ENCODE peak calls at places on chromosomes 7 and 10, in four cellular contexts. L is cardiac muscle cell, A is OCI-LY7, X is foreskin fibroblast. C is an unnamed sample.

GRCh38 chr10:83367036-83367435 is 772.3 kb upstream of the GHITM start:
- DNase-seq in L (no peak), X (no peak), A (no peak), C (no peak)

GRCh38 chr7:141276031-141276430 is 202.2 kb downstream of the TMEM178B start:
- DNase-seq in A (no peak), X (no peak), L (no peak), C (no peak)

GRCh38 chr10:58362026-58362799 is 23.0 kb upstream of the TFAM start:
- DNase-seq in L (peak), A (no peak), X (no peak), C (no peak)

GRCh38 chr7:149194799-149195179 is 557 bp upstream of the ZNF282 start:
- DNase-seq in L (no peak), X (no peak), A (no peak), C (no peak)

GRCh38 chr10:85643171-85643838 is 723.3 kb downstream of the GRID1 start:
- DNase-seq in A (no peak), X (no peak), L (no peak), C (no peak)

GRCh38 chr10:11685787-11686218 is 56.4 kb upstream of the ECHDC3 start:
- DNase-seq in L (peak), X (no peak), A (peak), C (peak)

GRCh38 chr10:78805176-78805575 is 263.6 kb upstream of the ZMIZ1 start:
- DNase-seq in L (peak), A (no peak), X (peak), C (no peak)

GRCh38 chr10:104581884-104582603 is 59.0 kb upstream of the SORCS3 start:
- DNase-seq in X (peak), A (no peak), L (peak), C (no peak)

GRCh38 chr10:53022663-53023088 is 250.1 kb upstream of the MBL2 start:
- DNase-seq in X (no peak), L (no peak), A (no peak), C (no peak)

GRCh38 chr10:26439436-26440090 is 1.4 kb downstream of the APBB1IP start:
- DNase-seq in X (no peak), L (no peak), A (peak), C (no peak)

GRCh38 chr10:72688208-72688651 is 3.7 kb upstream of the MCU start:
- DNase-seq in L (peak), X (peak), A (no peak), C (no peak)

GRCh38 chr7:79612027-79612426 is 158.6 kb upstream of the MAGI2 start:
- DNase-seq in A (no peak), X (no peak), L (no peak), C (no peak)

GRCh38 chr10:93415693-93416092 is 66.4 kb downstream of the MYOF start:
- DNase-seq in X (no peak), L (no peak), A (no peak), C (no peak)

GRCh38 chr10:116809528-116810500 is 39.5 kb upstream of the ENO4 start:
- DNase-seq in X (no peak), A (no peak), L (peak), C (no peak)

GRCh38 chr10:114653926-114654325 is 4.1 kb downstream of the ABLIM1 start:
- DNase-seq in A (no peak), X (no peak), L (peak), C (no peak)

GRCh38 chr7:148905093-148905666 is 21.1 kb upstream of the EZH2 start:
- DNase-seq in L (no peak), X (no peak), A (no peak), C (no peak)

GRCh38 chr10:8350250-8350967 is 295.9 kb downstream of the GATA3 start:
- DNase-seq in X (no peak), L (peak), A (no peak), C (no peak)

GRCh38 chr10:103592186-103593021 is 98.9 kb downstream of the NEURL1 start:
- DNase-seq in A (peak), X (no peak), L (peak), C (no peak)

GRCh38 chr10:100148353-100149211 is 37.2 kb downstream of the ERLIN1 start:
- DNase-seq in A (peak), L (peak), X (peak), C (peak)

GRCh38 chr7:128876127-128876526 is 13.5 kb downstream of the ATP6V1F start:
- DNase-seq in L (no peak), X (no peak), A (no peak), C (no peak)

GRCh38 chr10:47440207-47440606 is 43.7 kb downstream of the ANXA8 start:
- DNase-seq in L (no peak), A (no peak), X (no peak), C (no peak)

GRCh38 chr7:92750961-92751360 is 85.4 kb downstream of the CDK6 start:
- DNase-seq in A (no peak), X (no peak), L (no peak), C (no peak)

GRCh38 chr10:79090134-79090803 is 21.5 kb downstream of the ZMIZ1 start:
- DNase-seq in X (no peak), A (peak), L (peak), C (no peak)

GRCh38 chr10:124264711-124265390 is 153.9 kb downstream of the OAT start:
- DNase-seq in L (no peak), X (no peak), A (no peak), C (no peak)

GRCh38 chr7:119596651-119597050 is 676.3 kb upstream of the KCND2 start:
- DNase-seq in A (no peak), X (no peak), L (peak), C (no peak)

GRCh38 chr7:2171855-2172254 is 60.9 kb downstream of the MAD1L1 start:
- DNase-seq in L (no peak), X (no peak), A (no peak), C (no peak)

GRCh38 chr7:2173184-2173827 is 59.4 kb downstream of the MAD1L1 start:
- DNase-seq in X (no peak), A (no peak), L (no peak), C (no peak)

GRCh38 chr7:2175514-2175913 is 57.2 kb downstream of the MAD1L1 start:
- DNase-seq in X (peak), L (peak), A (no peak), C (no peak)

GRCh38 chr7:2172311-2173183 is 60.2 kb downstream of the MAD1L1 start:
- DNase-seq in L (peak), X (peak), A (no peak), C (no peak)

GRCh38 chr7:2175091-2175490 is 57.7 kb downstream of the MAD1L1 start:
- DNase-seq in X (no peak), L (no peak), A (no peak), C (no peak)
- H3K4me3 ChIP-seq in X (no peak), L (no peak), A (no peak), C (no peak)

DNA sequence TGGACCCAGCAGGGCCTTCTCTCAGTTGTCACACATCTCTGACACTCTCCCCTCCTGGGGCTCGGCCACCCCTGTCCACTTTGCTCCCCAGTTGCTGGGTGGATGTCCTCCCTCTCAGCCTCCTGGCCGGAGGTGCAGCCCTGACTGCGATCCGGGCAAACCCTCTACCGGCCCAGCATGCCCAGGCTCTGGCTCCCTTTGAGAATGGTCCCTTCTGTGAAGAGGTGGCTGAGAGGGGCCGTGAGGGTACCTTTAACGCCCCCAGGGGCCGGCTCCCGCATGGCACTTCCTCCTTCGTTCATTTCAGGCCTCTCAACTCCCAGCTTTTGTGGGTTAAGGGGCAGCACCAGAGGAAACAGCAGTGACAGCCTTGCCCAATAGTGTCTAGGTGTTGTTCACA is 33.2 kb upstream of the HABP2 start:
- DNase-seq in A (no peak), L (no peak), X (no peak), C (no peak)
- TF ChIP-seq CTCF in A (no peak), L (no peak), X (no peak), C (peak)

GRCh38 chr10:109961181-109962001 is 38.1 kb upstream of the XPNPEP1 start:
- DNase-seq in A (no peak), L (no peak), X (no peak), C (no peak)
- H3K4me3 ChIP-seq in A (no peak), L (no peak), X (no peak), C (no peak)

GRCh38 chr7:39949980-39950472 is at the start of gene CDK13:
- DNase-seq in A (peak), L (peak), X (peak), C (peak)

GRCh38 chr7:39951156-39951942 is 1.3 kb downstream of the CDK13 start:
- DNase-seq in X (peak), A (peak), L (peak), C (no peak)

GRCh38 chr7:39948375-39948774 is 1.7 kb upstream of the CDK13 start:
- DNase-seq in A (peak), X (no peak), L (peak), C (no peak)

GRCh38 chr7:39950473-39951155 is 558 bp downstream of the CDK13 start:
- DNase-seq in X (peak), L (peak), A (peak), C (no peak)

DNA sequence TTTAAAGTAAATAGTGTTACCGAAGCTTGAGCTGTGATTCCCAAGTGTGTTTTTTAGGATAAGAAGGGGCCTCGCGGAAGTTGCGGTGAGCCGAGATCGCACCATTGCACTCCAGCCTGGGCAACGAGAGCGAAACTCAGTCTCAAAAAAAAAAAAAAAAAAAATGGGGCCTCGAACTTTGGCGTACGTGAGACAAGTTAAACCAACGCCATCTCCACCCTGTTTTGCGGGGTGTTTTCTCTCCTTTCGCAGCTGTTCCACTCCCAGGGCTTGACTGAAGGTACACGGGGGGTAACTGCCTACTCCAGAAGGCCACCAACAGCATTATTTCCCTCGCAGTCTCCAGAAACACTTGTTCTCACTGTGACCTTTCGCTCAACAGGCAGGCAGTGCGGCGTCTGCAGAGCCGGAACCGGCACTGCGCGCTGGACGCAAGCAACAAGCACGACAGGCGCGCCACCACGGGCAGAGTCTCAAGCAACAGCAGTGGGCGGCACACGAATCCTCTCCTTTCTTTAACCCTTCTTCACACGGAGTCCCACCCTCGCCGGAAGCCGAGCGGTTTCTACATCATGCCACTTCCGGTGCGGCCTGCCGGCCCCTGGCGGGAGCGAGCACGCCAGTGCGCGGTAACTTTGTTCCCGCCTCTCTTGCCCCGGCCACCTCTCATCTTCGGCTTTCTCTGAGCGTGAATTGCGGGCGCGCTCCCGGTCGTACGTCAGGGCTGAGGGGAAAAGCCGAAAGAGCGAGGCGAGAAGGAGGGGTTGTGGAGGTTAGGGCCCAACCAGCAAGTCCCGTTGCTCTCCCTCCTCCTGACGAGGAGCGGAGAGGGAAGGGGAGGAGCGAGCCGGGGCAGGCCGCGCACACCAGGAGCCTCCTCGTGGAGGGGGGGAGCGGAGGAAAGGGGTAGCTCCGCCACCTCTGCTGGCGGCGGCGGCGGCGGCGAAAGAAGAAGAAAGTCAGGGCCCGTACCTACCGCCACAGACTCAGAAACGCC is 826 bp upstream of the CDK13 start:
- DNase-seq in X (peak), A (peak), L (peak), C (peak)
- TF ChIP-seq CTCF in X (no peak), A (no peak), L (no peak), C (no peak)

GRCh38 chr7:138663741-138664710 is 37.1 kb downstream of the SVOPL start:
- DNase-seq in X (peak), A (no peak), L (peak), C (no peak)
- H3K4me3 ChIP-seq in X (peak), A (no peak), L (peak), C (no peak)

GRCh38 chr7:2288986-2289611 is 25.1 kb downstream of the SNX8 start:
- DNase-seq in A (peak), X (no peak), L (no peak), C (no peak)

GRCh38 chr7:2288503-2288902 is 25.7 kb downstream of the SNX8 start:
- DNase-seq in L (no peak), A (peak), X (no peak), C (no peak)

GRCh38 chr7:2290877-2291276 is 23.4 kb downstream of the SNX8 start:
- DNase-seq in A (no peak), L (no peak), X (no peak), C (no peak)

GRCh38 chr7:2287742-2288141 is 26.5 kb downstream of the SNX8 start:
- DNase-seq in L (no peak), A (no peak), X (no peak), C (no peak)

GRCh38 chr7:2289621-2290020 is 24.6 kb downstream of the SNX8 start:
- DNase-seq in L (no peak), X (no peak), A (no peak), C (no peak)
- TF ChIP-seq CTCF in L (no peak), X (no peak), A (no peak), C (no peak)

DNA sequence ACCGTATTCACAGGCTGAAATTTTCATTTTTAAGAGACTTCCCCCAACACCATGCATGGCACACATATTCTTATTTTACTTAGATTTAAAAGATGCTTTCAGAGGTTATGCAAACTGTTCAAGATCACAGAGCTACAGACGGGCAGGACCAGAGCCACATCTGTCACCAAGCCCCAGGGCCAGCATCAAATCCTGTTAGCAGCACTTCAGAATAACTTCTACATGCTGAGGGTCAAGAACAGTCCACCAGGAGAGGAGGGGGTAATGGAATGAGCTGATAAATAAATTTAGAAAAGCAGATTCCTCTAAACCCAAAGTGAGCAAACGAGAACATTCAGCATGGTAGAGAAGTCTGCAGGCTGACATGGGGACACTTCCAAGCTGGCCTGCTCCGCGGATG is 249.2 kb downstream of the TNS3 start:
- DNase-seq in L (no peak), A (no peak), X (no peak), C (no peak)
- H3K4me3 ChIP-seq in L (no peak), A (no peak), X (no peak), C (no peak)